ENCODE peak calls at places on chromosomes 6 and 20, in six cellular contexts. E is GM03348, M is spleen, Z is tibial artery, K is natural killer cell, T is NCI-H748 treated with DMSO at 0.1 percent for 48 hours. S is an unnamed sample.

GRCh38 chr6:16146527-16146955 is 17.7 kb downstream of the MYLIP start:
- DNase-seq in E (no peak), M (no peak), Z (no peak), K (no peak), T (peak), S (no peak)

GRCh38 chr20:63048516-63049190 is 41.9 kb upstream of the BHLHE23 start:
- DNase-seq in E (no peak), M (peak), Z (no peak), K (no peak), T (no peak), S (no peak)

GRCh38 chr20:728022-728944 is 40.0 kb downstream of the SLC52A3 start:
- DNase-seq in E (peak), M (peak), Z (no peak), K (no peak), T (peak), S (no peak)

GRCh38 chr6:134932121-134932520 is 17.8 kb downstream of the ALDH8A1 start:
- DNase-seq in E (no peak), M (no peak), Z (no peak), K (no peak), T (no peak), S (no peak)

GRCh38 chr20:36929290-36929689 is 22.2 kb downstream of the SAMHD1 start:
- DNase-seq in E (no peak), M (peak), Z (no peak), K (no peak), T (no peak), S (no peak)

GRCh38 chr6:152117156-152118129 is 310.0 kb downstream of the ESR1 start:
- DNase-seq in E (no peak), M (no peak), Z (no peak), K (no peak), T (no peak), S (no peak)

GRCh38 chr20:32468860-32469259 is 110.7 kb downstream of the ASXL1 start:
- DNase-seq in E (no peak), M (no peak), Z (no peak), K (no peak), T (no peak), S (no peak)

GRCh38 chr6:167907837-167908681 is 81.3 kb downstream of the AFDN start:
- DNase-seq in E (peak), M (no peak), Z (no peak), K (no peak), T (peak), S (no peak)

GRCh38 chr6:7813704-7814103 is 87.8 kb downstream of the BMP6 start:
- DNase-seq in E (no peak), M (no peak), Z (no peak), K (no peak), T (no peak), S (no peak)

GRCh38 chr20:56702931-56703840 is 74.1 kb downstream of the TFAP2C start:
- DNase-seq in E (no peak), M (no peak), Z (no peak), K (no peak), T (no peak), S (no peak)

GRCh38 chr20:1345756-1346093 is 16.8 kb upstream of the SDCBP2 start:
- DNase-seq in E (no peak), M (no peak), Z (no peak), K (no peak), T (no peak), S (no peak)

GRCh38 chr6:40806479-40806878 is 219.3 kb upstream of the LRFN2 start:
- DNase-seq in E (no peak), M (no peak), Z (no peak), K (no peak), T (no peak), S (no peak)